ENCODE peak calls at places on chromosomes 4 and X, in eight cellular contexts. U, X, R, T, L, V, E and Z are unnamed samples. For H3K4me1, the result is how much of the 10 kb centered on the place peaks cover.

GRCh38 chrX:281166-281999 is at the start of gene PLCXD1:
- DNase-seq in E (peak), X (no peak), L (peak), R (no peak), T (peak), V (peak), U (peak), Z (no peak)

GRCh38 chr4:20995591-20995990 is 295.3 kb downstream of the PACRGL start:
- DNase-seq in R (no peak), T (no peak), V (no peak), L (no peak), E (no peak), X (no peak), U (no peak), Z (no peak)

GRCh38 chrX:13898084-13898483 is 81.2 kb upstream of the GPM6B start:
- DNase-seq in V (no peak), X (no peak), R (peak), L (no peak), U (no peak), E (no peak), T (no peak), Z (no peak)

GRCh38 chrX:100098660-100099375 is 311.3 kb downstream of the PCDH19 start:
- DNase-seq in X (no peak), E (no peak), L (no peak), V (no peak), U (no peak), R (no peak), T (no peak), Z (no peak)

GRCh38 chr4:77634132-77634785 is 28.6 kb downstream of the CXCL13 start:
- DNase-seq in T (no peak), U (no peak), V (no peak), L (no peak), X (no peak), E (no peak), R (no peak), Z (no peak)

GRCh38 chr4:150867148-150867547 is 147.9 kb downstream of the LRBA start:
- DNase-seq in R (peak), U (no peak), T (peak), L (peak), V (no peak), X (no peak), E (no peak), Z (no peak)

GRCh38 chrX:153662266-153662665 is 11.3 kb downstream of the PNCK start:
- DNase-seq in E (peak), U (peak), L (peak), X (peak), R (no peak), T (peak), V (peak), Z (peak)

GRCh38 chrX:66675541-66675940 is 36.7 kb upstream of the EDA2R start:
- DNase-seq in U (no peak), V (no peak), E (no peak), T (no peak), R (no peak), L (no peak), X (no peak), Z (no peak)

GRCh38 chrX:10893976-10894375 is 217.2 kb upstream of the HCCS start:
- DNase-seq in U (no peak), X (no peak), E (no peak), V (no peak), T (peak), R (no peak), L (no peak), Z (no peak)

GRCh38 chrX:96480081-96480480 is 204.6 kb upstream of the DIAPH2 start:
- DNase-seq in V (no peak), T (no peak), E (no peak), U (no peak), L (no peak), R (no peak), X (no peak), Z (no peak)

GRCh38 chr4:7021930-7022658 is 21.1 kb upstream of the TADA2B start:
- DNase-seq in V (no peak), E (no peak), R (no peak), X (no peak), T (no peak), U (no peak), L (no peak), Z (no peak)

GRCh38 chrX:103400931-103401330 is 24.6 kb downstream of the BEX3 start:
- DNase-seq in E (no peak), L (no peak), T (no peak), R (no peak), X (no peak), V (no peak), U (no peak), Z (no peak)

GRCh38 chrX:21728276-21728968 is 29.5 kb downstream of the SMPX start:
- DNase-seq in X (no peak), T (no peak), V (no peak), E (no peak), U (no peak), L (no peak), R (no peak), Z (no peak)

GRCh38 chr4:105607876-105608275 is 55.5 kb downstream of the ARHGEF38 start:
- DNase-seq in U (no peak), X (no peak), T (no peak), L (no peak), E (no peak), V (no peak), R (no peak), Z (no peak)

DNA sequence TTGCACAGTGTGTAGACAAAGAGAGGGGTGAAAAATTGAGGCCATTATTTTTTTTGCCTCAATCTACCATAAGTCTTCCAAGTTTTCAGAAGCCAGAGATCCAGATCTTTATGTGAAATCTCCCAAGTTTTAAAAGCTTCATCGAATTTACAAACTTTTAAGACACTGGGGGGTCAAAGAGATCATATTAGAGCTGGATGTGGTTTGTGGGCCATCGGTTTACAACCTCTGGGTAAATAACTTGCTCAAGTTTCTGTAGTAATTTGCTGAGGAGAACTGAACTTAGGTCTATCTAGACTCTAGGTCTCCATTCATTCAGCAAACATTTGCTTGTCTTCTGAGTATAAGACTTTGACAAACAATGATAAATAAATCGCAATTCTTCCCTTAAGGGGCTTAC is 54.0 kb upstream of the CHRNA9 start:
- DNase-seq in U (no peak), R (no peak), T (no peak), L (no peak), V (no peak), E (peak), X (no peak), Z (no peak)
- H3K4me1 ChIP-seq in U (under half), R (under half), T (under half), L (under half), V (under half), E (under half), X (under half), Z (under half)

GRCh38 chrX:15340867-15341266 is 5.5 kb upstream of the PIGA start:
- DNase-seq in E (no peak), V (no peak), X (no peak), U (no peak), L (no peak), T (no peak), R (no peak), Z (no peak)

GRCh38 chrX:15335135-15336022 is at the start of gene PIGA:
- DNase-seq in R (peak), T (peak), E (peak), U (peak), X (peak), V (peak), L (peak), Z (peak)

GRCh38 chrX:15334561-15334960 is 762 bp downstream of the PIGA start:
- DNase-seq in E (no peak), V (no peak), T (no peak), U (no peak), R (no peak), X (no peak), L (no peak), Z (no peak)

GRCh38 chrX:15336023-15336413 is 695 bp upstream of the PIGA start:
- DNase-seq in L (peak), V (no peak), R (no peak), U (no peak), X (peak), T (no peak), E (no peak), Z (no peak)
- TF ChIP-seq EP300 in L (no peak), V (no peak), R (no peak), U (no peak), X (no peak), T (no peak), E (no peak), Z (peak)

GRCh38 chr4:159269956-159270355 is 167.1 kb downstream of the RAPGEF2 start:
- DNase-seq in T (no peak), X (no peak), R (no peak), L (no peak), V (no peak), U (no peak), E (no peak), Z (no peak)

GRCh38 chr4:159267940-159268327 is 165.1 kb downstream of the RAPGEF2 start:
- DNase-seq in E (no peak), U (no peak), V (no peak), X (no peak), T (no peak), L (no peak), R (no peak), Z (no peak)

GRCh38 chr4:159267023-159267939 is 164.4 kb downstream of the RAPGEF2 start:
- DNase-seq in V (no peak), L (no peak), U (no peak), R (no peak), E (no peak), X (no peak), T (no peak), Z (no peak)

GRCh38 chr4:159268607-159269006 is 165.7 kb downstream of the RAPGEF2 start:
- DNase-seq in U (no peak), V (no peak), T (no peak), E (no peak), L (no peak), X (no peak), R (no peak), Z (no peak)

GRCh38 chr4:159269143-159269542 is 166.3 kb downstream of the RAPGEF2 start:
- DNase-seq in X (no peak), E (no peak), R (no peak), T (no peak), L (no peak), U (no peak), V (no peak), Z (no peak)
- TF ChIP-seq POLR2AphosphoS5 in X (no peak), E (no peak), R (no peak), T (no peak), L (no peak), U (no peak), V (no peak), Z (no peak)

GRCh38 chr4:8121236-8122015 is 37.2 kb downstream of the ABLIM2 start:
- DNase-seq in V (no peak), X (no peak), T (no peak), E (no peak), L (no peak), U (no peak), R (no peak), Z (no peak)

GRCh38 chr4:8122746-8123145 is 35.9 kb downstream of the ABLIM2 start:
- DNase-seq in X (no peak), V (no peak), U (no peak), E (no peak), L (no peak), T (no peak), R (no peak), Z (no peak)

GRCh38 chr4:8125526-8126056 is 33.0 kb downstream of the ABLIM2 start:
- DNase-seq in U (no peak), L (no peak), R (no peak), X (no peak), T (no peak), V (no peak), E (no peak), Z (no peak)

GRCh38 chr4:8123389-8123788 is 35.2 kb downstream of the ABLIM2 start:
- DNase-seq in X (no peak), R (no peak), V (no peak), T (no peak), L (no peak), E (no peak), U (no peak), Z (no peak)

GRCh38 chr4:8123865-8124264 is 34.7 kb downstream of the ABLIM2 start:
- DNase-seq in L (no peak), V (no peak), R (no peak), U (no peak), T (no peak), E (no peak), X (no peak), Z (no peak)
- H3K4me1 ChIP-seq in L (under half), V (under half), R (under half), U (under half), T (under half), E (under half), X (under half), Z (under half)

DNA sequence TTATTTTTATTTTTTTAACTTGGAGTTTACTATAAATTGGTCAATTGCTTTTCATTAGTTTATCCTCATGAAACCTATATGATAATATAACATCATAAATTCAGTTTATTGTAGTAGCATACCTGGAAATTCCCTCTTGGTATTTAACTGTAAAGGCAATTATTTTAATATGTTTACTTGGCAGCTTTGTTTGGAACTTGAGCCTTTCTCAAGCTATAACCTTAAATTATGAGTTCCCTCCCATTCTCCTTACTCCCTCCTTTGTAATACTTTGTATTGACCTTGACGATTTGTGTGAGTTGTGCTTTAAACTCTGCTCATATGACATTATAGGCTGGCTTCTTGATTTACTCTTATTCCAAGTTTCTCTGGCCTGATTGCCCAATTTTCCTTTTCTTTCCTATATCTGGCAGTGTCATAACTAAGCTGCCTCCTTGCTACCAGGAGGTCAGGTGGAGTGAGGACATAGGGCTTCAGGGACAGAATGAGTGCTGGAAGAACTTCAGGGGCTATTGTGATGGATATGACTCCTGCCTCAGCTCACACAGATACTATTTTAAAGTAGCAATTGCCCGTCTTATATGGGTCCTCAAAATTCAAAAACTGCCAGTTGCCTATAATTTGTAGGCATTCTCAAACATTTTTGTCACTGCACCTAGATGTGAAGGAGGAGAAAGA is 77.7 kb downstream of the RAP1GDS1 start:
- DNase-seq in L (no peak), V (no peak), R (no peak), E (no peak), U (no peak), T (no peak), X (no peak), Z (no peak)
- TF ChIP-seq EP300 in L (no peak), V (no peak), R (no peak), E (no peak), U (no peak), T (no peak), X (no peak), Z (no peak)

DNA sequence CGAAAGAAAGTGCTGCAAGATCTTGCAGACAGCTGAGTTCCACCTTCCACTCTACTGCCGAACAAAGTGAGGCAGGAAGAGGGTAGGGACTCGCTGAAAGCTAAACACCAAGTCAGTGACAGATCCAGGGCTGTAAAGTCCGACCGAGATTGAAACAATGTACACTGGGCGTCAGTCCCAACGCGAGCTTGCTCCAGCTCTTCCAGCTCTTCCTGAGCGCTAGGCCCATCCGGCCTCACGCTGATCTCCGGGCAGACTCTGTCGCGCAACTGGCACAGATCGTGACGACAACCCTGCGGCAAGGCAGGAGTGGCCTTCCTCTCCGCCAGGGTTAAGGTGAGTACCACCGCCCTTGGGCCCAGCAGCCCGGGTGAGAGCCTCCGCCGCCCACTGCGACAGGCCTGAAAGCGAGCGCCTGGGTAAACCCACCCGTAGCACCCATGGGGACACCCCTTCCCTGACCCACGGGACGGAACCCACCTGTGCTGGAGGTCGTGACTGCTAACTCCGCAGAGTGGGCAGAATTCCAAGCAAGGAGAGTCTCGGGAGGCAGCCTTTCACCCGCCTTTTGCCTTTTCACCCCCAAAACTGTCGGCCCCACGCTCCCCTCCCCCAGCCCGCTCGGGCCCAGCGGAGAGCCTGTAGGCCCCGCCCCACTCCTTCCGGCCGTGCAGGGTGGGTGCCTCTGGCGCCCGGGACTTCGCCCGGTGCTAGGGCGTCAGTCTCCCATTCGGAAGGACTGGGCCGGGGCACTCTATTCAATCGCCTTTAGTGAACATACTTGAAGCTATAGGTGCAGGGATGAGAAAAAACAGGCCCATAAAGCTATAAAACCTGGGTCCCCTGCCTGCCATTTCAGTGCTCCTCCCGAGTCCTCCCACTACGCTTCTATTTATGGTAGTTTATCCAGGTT is at the start of gene TMLHE:
- DNase-seq in U (peak), L (peak), V (peak), X (peak), R (peak), E (peak), T (peak), Z (peak)
- TF ChIP-seq POLR2AphosphoS5 in U (peak), L (peak), V (no peak), X (peak), R (peak), E (peak), T (peak), Z (no peak)